ENCODE peak calls at places on chromosomes 6 and 20, in eight cellular contexts. A, I, L, R, T, E, N and U are unnamed samples.
A peak's percentile ranks its signal among the peaks of the same experiment; 100 is the strongest.

GRCh38 chr20:15185322-15185721 is 847.9 kb upstream of the FLRT3 start:
- DNase-seq in L (no peak), N (no peak), I (no peak), A (no peak), E (no peak), R (no peak), T (no peak), U (no peak)

GRCh38 chr20:11922561-11922960 is 4.9 kb downstream of the BTBD3 start:
- DNase-seq in R (no peak), L (no peak), I (no peak), T (no peak), A (no peak), N (no peak), E (no peak), U (no peak)

GRCh38 chr6:45592991-45593390 is 215.3 kb upstream of the SUPT3H start:
- DNase-seq in R (no peak), T (no peak), L (no peak), I (no peak), N (no peak), E (no peak), A (no peak), U (no peak)

GRCh38 chr6:26555505-26556262 is 17.5 kb downstream of the HMGN4 start:
- DNase-seq in R (no peak), I (no peak), L (no peak), A (no peak), N (no peak), E (no peak), T (no peak), U (no peak)

GRCh38 chr6:5540375-5540774 is 279.1 kb downstream of the FARS2 start:
- DNase-seq in E (no peak), L (no peak), T (no peak), I (no peak), N (no peak), A (no peak), R (no peak), U (no peak)

GRCh38 chr6:19472850-19473249 is 364.3 kb upstream of the ID4 start:
- DNase-seq in A (no peak), E (no peak), L (no peak), T (no peak), N (no peak), R (no peak), I (no peak), U (no peak)

GRCh38 chr6:46895930-46896329 is 25.8 kb downstream of the ADGRF5 start:
- DNase-seq in R (no peak), E (no peak), L (no peak), N (no peak), A (no peak), T (no peak), I (no peak), U (no peak)

GRCh38 chr6:39625209-39625608 is 100.0 kb downstream of the KIF6 start:
- DNase-seq in A (no peak), I (no peak), L (no peak), N (no peak), E (no peak), R (no peak), T (no peak), U (no peak)

GRCh38 chr6:33343953-33344611 is 26.5 kb upstream of the ZBTB22 start:
- DNase-seq in E (no peak), A (no peak), I (no peak), L (no peak), N (no peak), R (no peak), T (no peak), U (no peak)

GRCh38 chr6:144346719-144347446 is 61.7 kb downstream of the UTRN start:
- DNase-seq in R (peak; percentile 56), N (peak; percentile 22), I (no peak), L (peak; percentile 71), A (no peak), E (no peak), T (no peak), U (no peak)

GRCh38 chr6:31919624-31920303 is 7.8 kb upstream of the C2 start:
- DNase-seq in I (no peak), L (peak; percentile 64), E (no peak), T (no peak), A (no peak), N (no peak), R (no peak), U (no peak)

GRCh38 chr6:108510461-108511319 is 50.0 kb upstream of the FOXO3 start:
- DNase-seq in R (no peak), T (no peak), I (no peak), N (no peak), L (no peak), E (no peak), A (no peak), U (no peak)

GRCh38 chr6:79586548-79586947 is 44.6 kb upstream of the SH3BGRL2 start:
- DNase-seq in L (no peak), A (no peak), R (peak; percentile 33), E (no peak), N (no peak), T (no peak), I (no peak), U (no peak)

GRCh38 chr6:51472745-51473483 is 614.5 kb downstream of the PKHD1 start:
- DNase-seq in A (no peak), I (no peak), L (peak; percentile 38), E (no peak), R (no peak), T (no peak), N (no peak), U (no peak)

GRCh38 chr6:70863343-70863742 is 93.5 kb downstream of the B3GAT2 start:
- DNase-seq in E (no peak), R (no peak), A (no peak), T (no peak), N (no peak), I (no peak), L (no peak), U (no peak)

DNA sequence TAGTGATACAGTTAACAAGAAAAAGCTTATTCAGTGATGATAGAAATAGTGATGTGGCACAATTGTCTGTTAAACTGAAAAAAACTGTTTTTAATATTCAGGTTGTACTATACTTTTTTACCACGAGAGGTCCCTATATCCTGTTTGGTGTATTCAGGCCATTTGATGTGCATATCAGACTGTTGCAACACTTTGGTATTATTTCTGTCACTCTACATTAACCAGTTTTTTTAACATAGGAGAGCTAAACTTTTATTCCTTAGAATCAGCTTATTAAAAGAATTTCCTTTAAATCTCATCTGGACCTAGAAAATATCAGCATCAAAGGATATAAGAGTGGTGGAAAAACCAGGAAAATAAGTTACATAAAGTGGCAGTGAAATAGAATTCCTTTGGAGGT is 36.8 kb downstream of the TSPYL4 start:
- DNase-seq in N (no peak), I (no peak), R (peak; percentile 70), L (peak; percentile 53), T (no peak), A (no peak), E (no peak), U (no peak)
- TF ChIP-seq CTCF in N (peak; percentile 58), I (no peak), R (peak; percentile 56), L (peak; percentile 77), T (no peak), A (peak; percentile 46), E (peak; percentile 35), U (peak; percentile 40)

GRCh38 chr6:36296240-36296639 is 26.4 kb downstream of the PNPLA1 start:
- DNase-seq in I (no peak), L (no peak), A (no peak), T (no peak), R (peak; percentile 85), E (no peak), N (no peak), U (no peak)
- TF ChIP-seq CTCF in I (no peak), L (no peak), A (no peak), T (no peak), R (no peak), E (no peak), N (no peak), U (no peak)

GRCh38 chr20:38650010-38650409 is 48.4 kb downstream of the ARHGAP40 start:
- DNase-seq in R (no peak), N (no peak), E (no peak), I (no peak), T (no peak), A (no peak), L (no peak), U (no peak)

GRCh38 chr20:38645980-38646858 is 44.6 kb downstream of the ARHGAP40 start:
- DNase-seq in N (peak; percentile 74), T (peak; percentile 90), E (peak; percentile 77), L (no peak), A (peak; percentile 81), R (peak; percentile 57), I (peak; percentile 12), U (peak; percentile 80)

GRCh38 chr20:38651154-38651553 is 49.5 kb downstream of the ARHGAP40 start:
- DNase-seq in L (peak; percentile 70), T (no peak), A (no peak), I (no peak), R (no peak), N (no peak), E (no peak), U (no peak)

GRCh38 chr20:38651562-38651961 is 50.0 kb downstream of the ARHGAP40 start:
- DNase-seq in R (no peak), T (no peak), E (no peak), L (no peak), N (no peak), I (no peak), A (no peak), U (no peak)

DNA sequence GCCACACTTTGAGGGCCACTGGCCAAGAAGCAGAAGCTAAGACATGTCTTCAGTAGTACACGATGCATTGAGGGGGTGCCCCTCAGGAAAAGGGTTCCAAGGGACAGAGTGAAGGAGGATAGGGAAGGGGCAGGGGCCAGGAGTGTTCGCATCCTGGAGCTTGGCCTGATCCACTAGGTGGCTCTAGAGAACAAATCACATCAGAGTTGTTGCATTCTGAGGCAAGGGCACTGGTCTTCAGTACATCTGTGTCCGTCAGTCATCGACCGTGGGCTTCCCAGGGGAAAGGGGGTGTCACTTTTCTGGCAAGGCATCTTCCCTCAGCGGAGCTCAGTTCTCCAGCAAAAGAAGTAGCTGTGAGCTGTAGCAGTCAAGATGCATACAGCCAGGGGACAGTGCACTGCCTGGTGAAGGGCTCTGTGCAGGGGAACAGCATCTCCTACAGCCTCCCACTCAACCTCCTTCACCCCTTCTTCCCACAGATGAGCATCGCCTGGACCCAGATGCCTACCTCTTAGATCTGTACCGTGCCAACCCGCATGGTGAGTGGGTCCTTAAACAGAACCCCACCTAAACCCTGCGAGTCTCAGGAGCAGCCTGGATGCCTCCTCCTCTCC is 47.8 kb downstream of the ARHGAP40 start:
- DNase-seq in L (no peak), E (no peak), N (no peak), R (peak; percentile 27), A (no peak), T (no peak), I (no peak), U (no peak)
- TF ChIP-seq CTCF in L (peak; percentile 60), E (no peak), N (peak; percentile 47), R (peak; percentile 50), A (no peak), T (peak; percentile 39), I (no peak), U (peak; percentile 12)

DNA sequence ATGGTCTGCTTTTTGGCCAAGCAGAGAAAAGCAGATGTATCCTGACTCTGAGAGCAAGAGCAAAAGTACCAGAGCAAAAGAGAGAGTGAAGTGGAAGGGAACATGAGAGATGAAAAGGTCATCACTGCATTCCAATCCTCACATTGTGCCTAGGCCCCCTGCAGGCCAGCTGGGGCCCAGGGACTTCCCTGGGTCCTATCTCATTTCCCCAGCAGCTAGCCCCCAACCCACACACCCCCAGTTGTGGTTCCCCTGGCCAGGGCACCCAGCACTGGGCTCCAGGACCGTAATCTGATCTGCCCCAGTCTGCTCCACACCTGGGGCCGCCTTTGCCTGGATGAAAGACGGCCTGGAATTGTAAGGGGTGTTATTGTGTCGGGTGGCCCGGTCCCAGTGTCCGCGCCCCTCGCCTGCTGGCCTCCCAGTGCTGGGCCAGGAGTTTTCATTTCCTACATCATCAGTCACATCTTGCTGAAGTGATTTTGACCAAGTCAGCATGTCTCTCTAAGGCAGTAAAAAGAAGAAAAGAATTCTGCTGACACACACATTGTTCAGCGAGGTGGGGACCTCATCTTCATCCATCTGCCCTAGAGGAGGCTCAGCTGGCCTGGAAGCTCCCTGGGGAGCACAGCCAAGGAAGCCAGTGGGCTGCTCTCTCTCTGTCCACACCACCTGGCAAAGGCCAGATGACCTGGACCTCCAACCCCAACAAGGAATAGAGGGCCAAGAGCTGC is 3.9 kb upstream of the BMP7 start:
- DNase-seq in T (no peak), I (no peak), L (no peak), A (no peak), R (no peak), E (no peak), N (no peak), U (no peak)
- TF ChIP-seq CTCF in T (no peak), I (no peak), L (no peak), A (no peak), R (no peak), E (no peak), N (no peak), U (no peak)